ENCODE peak calls at places on chromosomes 4 and X, in four cellular contexts. K, F, W and R are unnamed samples.

GRCh38 chrX:39450578-39450977 is 647.2 kb downstream of the BCOR start:
- DNase-seq in W (no peak), K (no peak), F (no peak), R (no peak)

GRCh38 chr4:38488891-38489861 is 174.8 kb upstream of the KLF3 start:
- DNase-seq in F (no peak), K (no peak), W (no peak), R (no peak)

GRCh38 chrX:136687457-136687856 is 39.5 kb downstream of the CD40LG start:
- DNase-seq in W (no peak), F (no peak), K (no peak), R (no peak)

GRCh38 chrX:11143931-11144678 is 33.0 kb downstream of the HCCS start:
- DNase-seq in F (peak; percentile 83), W (peak; percentile 79), K (peak; percentile 49), R (peak; percentile 76)

GRCh38 chr4:176272799-176273198 is 3.8 kb upstream of the ASB5 start:
- DNase-seq in F (no peak), W (no peak), K (no peak), R (no peak)

GRCh38 chrX:5086388-5086787 is 1142.3 kb downstream of the NLGN4X start:
- DNase-seq in W (no peak), K (no peak), F (no peak), R (no peak)

GRCh38 chr4:38154251-38154650 is 194.1 kb downstream of the PTTG2 start:
- DNase-seq in F (no peak), K (no peak), W (peak; percentile 47), R (peak; percentile 34)

GRCh38 chr4:168864831-168865541 is 145.1 kb downstream of the CBR4 start:
- DNase-seq in F (no peak), K (no peak), W (peak; percentile 67), R (no peak)

GRCh38 chr4:34046580-34046979 is 2197.7 kb downstream of the ARAP2 start:
- DNase-seq in W (peak; percentile 34), K (peak; percentile 3), F (no peak), R (no peak)

GRCh38 chrX:133413218-133413925 is 1.9 kb downstream of the GPC4 start:
- DNase-seq in W (no peak), F (no peak), K (no peak), R (peak; percentile 16)

GRCh38 chr4:6309755-6310154 is 40.1 kb downstream of the WFS1 start:
- DNase-seq in W (no peak), K (no peak), F (no peak), R (no peak)

GRCh38 chr4:81165853-81166430 is 49.1 kb downstream of the PRKG2 start:
- DNase-seq in F (no peak), K (no peak), W (peak; percentile 11), R (no peak)

GRCh38 chr4:172392741-172393140 is 579.5 kb downstream of the GALNTL6 start:
- DNase-seq in K (no peak), W (no peak), F (no peak), R (no peak)

GRCh38 chr4:706834-707598 is 1.4 kb downstream of the PCGF3 start:
- DNase-seq in K (no peak), W (no peak), F (no peak), R (no peak)

GRCh38 chr4:87375719-87376291 is 15.2 kb downstream of the HSD17B11 start:
- DNase-seq in F (peak; percentile 52), K (no peak), W (peak; percentile 88), R (peak; percentile 46)

GRCh38 chr4:186016796-186017195 is 52.2 kb upstream of the TLR3 start:
- DNase-seq in K (no peak), W (no peak), F (peak; percentile 69), R (no peak)

GRCh38 chr4:180953572-180953971 is 1289.6 kb upstream of the TENM3 start:
- DNase-seq in F (no peak), W (peak; percentile 4), K (no peak), R (no peak)

GRCh38 chr4:90498175-90498574 is 371.0 kb downstream of the CCSER1 start:
- DNase-seq in W (no peak), F (no peak), K (no peak), R (no peak)

GRCh38 chr4:17494258-17494657 is 17.6 kb downstream of the QDPR start:
- DNase-seq in W (peak; percentile 78), F (no peak), K (peak; percentile 6), R (no peak)

GRCh38 chr4:77994194-77994721 is 62.9 kb upstream of the FRAS1 start:
- DNase-seq in K (peak; percentile 13), W (peak; percentile 56), F (peak; percentile 23), R (peak; percentile 44)

GRCh38 chr4:23811045-23811620 is 78.7 kb downstream of the PPARGC1A start:
- DNase-seq in W (peak; percentile 59), F (no peak), K (no peak), R (no peak)

GRCh38 chr4:91304292-91304691 is 999.5 kb upstream of the GRID2 start:
- DNase-seq in F (no peak), K (no peak), W (no peak), R (no peak)

GRCh38 chrX:127570276-127570675 is 481.9 kb downstream of the ACTRT1 start:
- DNase-seq in K (no peak), W (no peak), F (no peak), R (no peak)

GRCh38 chrX:155612312-155613224 is at the start of gene TMLHE:
- DNase-seq in F (peak; percentile 76), W (peak; percentile 47), K (peak; percentile 46), R (peak; percentile 75)
- TF ChIP-seq POLR2A in F (no peak), W (peak; percentile 17), K (peak; percentile 57), R (no peak)

GRCh38 chr4:187814737-187815465 is 180.7 kb upstream of the ZFP42 start:
- DNase-seq in K (no peak), F (peak; percentile 83), W (peak; percentile 23), R (peak; percentile 45)
- H3K4me3 ChIP-seq in K (no peak overlapping the region), F (peak overlapping the region; percentile 63), W (peak overlapping the region; percentile 42), R (no peak overlapping the region)

GRCh38 chr4:68599150-68599549 is 23.0 kb upstream of the UGT2B17 start:
- DNase-seq in W (no peak), F (no peak), K (no peak), R (no peak)
- TF ChIP-seq POLR2A in W (no peak), F (no peak), K (no peak), R (no peak)

GRCh38 chrX:91434351-91435168 is at the start of gene PABPC5:
- DNase-seq in K (no peak), W (peak; percentile 82), F (peak; percentile 88), R (peak; percentile 44)
- H3K4me3 ChIP-seq in K (no peak within 1 kb of the TSS), W (peak within 1 kb of the TSS; percentile 62), F (peak within 1 kb of the TSS; percentile 56), R (no peak within 1 kb of the TSS)